ENCODE peak calls at places on chromosomes 7 and 10, in six cellular contexts. L, T, N, M, G and P are unnamed samples.

GRCh38 chr10:102267748-102268147 is 22.4 kb downstream of the GBF1 start:
- DNase-seq in M (peak), N (no peak), G (no peak), T (no peak), L (no peak), P (no peak)

GRCh38 chr7:43307522-43307921 is 195.1 kb downstream of the HECW1 start:
- DNase-seq in G (no peak), L (no peak), N (no peak), M (no peak), T (no peak), P (no peak)

GRCh38 chr7:74569501-74570075 is 87.9 kb upstream of the GTF2I start:
- DNase-seq in L (no peak), G (no peak), N (no peak), M (no peak), T (no peak), P (no peak)

GRCh38 chr10:17989908-17990767 is 38.4 kb downstream of the SLC39A12 start:
- DNase-seq in T (no peak), N (no peak), L (peak), M (peak), G (no peak), P (no peak)

GRCh38 chr7:716212-716611 is 10.3 kb upstream of the DNAAF5 start:
- DNase-seq in T (no peak), N (no peak), L (no peak), M (no peak), G (no peak), P (no peak)

GRCh38 chr10:102616071-102616770 is 28.1 kb upstream of the TRIM8 start:
- DNase-seq in G (no peak), T (no peak), M (no peak), L (no peak), N (peak), P (no peak)

GRCh38 chr10:101060951-101061813 is 607 bp upstream of the KAZALD1 start:
- DNase-seq in M (peak), L (peak), N (peak), T (peak), G (peak), P (peak)

GRCh38 chr7:300048-300447 is 10.1 kb downstream of the FOXL3 start:
- DNase-seq in M (no peak), G (no peak), N (no peak), T (no peak), L (no peak), P (no peak)

GRCh38 chr10:60461688-60462087 is 72.0 kb upstream of the ANK3 start:
- DNase-seq in N (no peak), G (no peak), L (no peak), T (peak), M (no peak), P (no peak)

GRCh38 chr7:132084776-132085388 is 491.4 kb downstream of the PLXNA4 start:
- DNase-seq in M (peak), T (peak), G (no peak), N (no peak), L (peak), P (no peak)

GRCh38 chr7:98869374-98870070 is at the start of gene TMEM130:
- DNase-seq in T (no peak), M (no peak), N (no peak), L (no peak), G (no peak), P (no peak)

GRCh38 chr7:14073988-14074387 is 84.5 kb upstream of the ETV1 start:
- DNase-seq in G (no peak), M (no peak), N (no peak), T (no peak), L (no peak), P (no peak)

GRCh38 chr7:36999851-37000480 is 275.7 kb upstream of the AOAH start:
- DNase-seq in N (no peak), G (no peak), T (no peak), M (no peak), L (no peak), P (no peak)

GRCh38 chr7:1939434-1940401 is 269.6 kb downstream of the ELFN1 start:
- DNase-seq in G (no peak), M (no peak), N (no peak), T (no peak), L (no peak), P (no peak)

GRCh38 chr10:88553116-88553752 is 29.9 kb downstream of the RNLS start:
- DNase-seq in G (peak), M (peak), L (peak), T (peak), N (peak), P (no peak)

GRCh38 chr10:126910798-126911197 is 5.6 kb downstream of the DOCK1 start:
- DNase-seq in N (no peak), L (no peak), M (peak), T (no peak), G (no peak), P (no peak)

GRCh38 chr10:13839430-13839986 is 252.7 kb downstream of the PRPF18 start:
- DNase-seq in M (peak), T (no peak), G (peak), L (peak), N (no peak), P (no peak)

GRCh38 chr7:24831240-24831639 is 74.0 kb upstream of the GSDME start:
- DNase-seq in T (no peak), M (peak), L (no peak), G (peak), N (no peak), P (no peak)

GRCh38 chr7:94512735-94513564 is 3.3 kb downstream of the CASD1 start:
- DNase-seq in N (peak), M (no peak), L (no peak), T (no peak), G (no peak), P (no peak)

DNA sequence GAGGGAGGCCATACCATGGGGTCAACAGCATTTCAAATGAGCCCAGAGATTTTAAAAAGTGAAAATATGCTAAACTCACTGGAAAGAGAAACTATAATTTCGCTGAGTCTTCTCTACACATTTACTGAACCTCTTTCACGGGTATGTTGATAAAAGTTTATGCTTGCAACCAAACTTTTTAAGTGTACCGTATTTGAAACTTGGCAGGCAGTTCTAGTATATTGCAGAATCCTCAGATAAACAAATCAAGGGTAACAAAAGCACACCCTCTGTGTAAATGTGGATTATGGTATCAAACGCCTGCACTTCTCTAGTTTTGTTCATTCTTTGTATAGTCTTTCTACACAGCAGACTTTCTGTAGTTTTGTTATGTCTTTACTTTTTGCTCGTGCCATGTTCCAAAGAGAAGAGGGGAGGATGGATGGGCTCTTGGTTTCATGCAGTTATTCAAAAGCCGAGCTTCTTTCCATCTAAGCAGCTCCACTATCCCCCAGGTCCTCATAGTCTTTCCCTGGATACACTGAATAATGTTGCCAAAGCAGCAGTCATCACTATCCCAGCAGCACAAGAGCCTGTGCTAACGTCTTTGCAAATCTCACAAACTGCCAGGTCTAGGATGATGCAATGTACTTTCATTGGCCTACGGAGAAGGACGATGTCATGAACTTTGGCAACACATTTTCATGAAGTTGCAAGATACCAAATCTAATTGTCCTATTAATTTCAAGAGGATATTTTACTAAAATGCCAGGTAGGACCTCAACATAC is 131.2 kb downstream of the MPP7 start:
- DNase-seq in G (no peak), M (peak), L (no peak), T (peak), N (no peak), P (no peak)
- TF ChIP-seq POLR2A in G (no peak), M (no peak), L (no peak), T (no peak), N (no peak), P (no peak)

DNA sequence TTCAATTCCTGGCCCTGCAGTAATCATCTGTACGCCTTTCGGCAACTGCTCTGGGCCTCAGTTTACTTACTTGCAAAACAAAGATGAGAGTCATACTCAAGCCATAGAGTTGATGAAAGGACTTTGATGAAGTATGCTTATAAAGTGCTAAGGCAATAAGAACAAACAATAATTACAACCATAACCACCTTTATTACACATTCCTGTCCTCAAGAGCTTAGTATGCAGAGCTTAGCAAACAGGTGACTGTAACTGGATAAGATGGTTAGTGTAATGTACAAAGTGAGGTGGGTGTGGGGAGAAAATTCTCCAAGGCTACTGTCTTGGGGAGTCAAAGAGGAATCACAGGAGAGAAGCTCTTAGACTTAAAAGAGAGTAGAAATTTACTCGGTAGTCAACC is 116.9 kb upstream of the AFAP1L2 start:
- DNase-seq in N (no peak), T (no peak), L (no peak), M (no peak), G (no peak), P (no peak)
- H3K27ac ChIP-seq in N (peak), T (no peak), L (peak), M (no peak), G (no peak), P (peak)

GRCh38 chr7:106247827-106248201 is 37.0 kb downstream of the NAMPT start:
- DNase-seq in N (no peak), G (no peak), T (no peak), M (no peak), L (no peak), P (no peak)
- TF ChIP-seq POLR2A in N (no peak), G (no peak), T (no peak), M (peak), L (no peak), P (no peak)

GRCh38 chr7:119720541-119720940 is 552.4 kb upstream of the KCND2 start:
- DNase-seq in T (no peak), N (no peak), L (peak), G (peak), M (peak), P (no peak)
- H3K27ac ChIP-seq in T (no peak), N (no peak), L (no peak), G (peak), M (no peak), P (no peak)

GRCh38 chr7:15686957-15687644 is 618 bp upstream of the MEOX2 start:
- DNase-seq in G (peak), T (no peak), M (no peak), L (no peak), N (no peak), P (no peak)

GRCh38 chr7:15687645-15688025 is 1.2 kb upstream of the MEOX2 start:
- DNase-seq in G (peak), T (no peak), M (no peak), N (no peak), L (no peak), P (peak)

DNA sequence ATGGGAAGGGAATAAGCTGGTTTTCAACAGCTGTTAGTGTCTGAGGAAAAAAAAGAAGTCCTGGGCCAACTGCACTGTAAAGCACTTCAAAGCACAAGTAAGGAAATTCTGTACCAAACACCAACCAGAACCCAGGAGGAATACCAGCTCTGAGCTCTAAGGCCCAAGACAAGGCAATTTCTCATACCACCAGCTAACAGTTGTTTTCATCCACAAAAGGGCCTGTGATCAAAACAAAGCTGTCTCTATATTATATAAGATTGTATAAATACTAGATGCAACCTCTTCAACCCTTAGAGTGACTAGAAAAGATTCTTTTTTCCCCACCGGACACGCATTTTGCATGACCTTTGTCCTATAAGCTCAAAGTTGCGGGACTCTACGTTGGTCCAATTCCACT is 6.1 kb upstream of the MEOX2 start:
- DNase-seq in L (no peak), T (no peak), M (no peak), N (no peak), G (no peak), P (no peak)
- TF ChIP-seq POLR2A in L (no peak), T (no peak), M (no peak), N (no peak), G (no peak), P (no peak)

GRCh38 chr10:63320683-63321082 is 145.1 kb downstream of the JMJD1C start:
- DNase-seq in N (no peak), L (no peak), T (no peak), M (no peak), G (no peak), P (no peak)
- H3K27ac ChIP-seq in N (no peak), L (no peak), T (no peak), M (no peak), G (no peak), P (no peak)